ENCODE peak calls at places on chromosomes 13 and 19, in five cellular contexts. C is thoracic aorta, F is bronchial epithelial cell, E is endothelial cell of umbilical vein, G is cardiac muscle cell. D is an unnamed sample.

GRCh38 chr13:30806784-30807183 is 71.4 kb downstream of the ALOX5AP start:
- DNase-seq in C (no peak), F (peak; percentile 81), E (peak; percentile 72), G (peak; percentile 28), D (peak; percentile 51)

GRCh38 chr13:30819136-30819875 is 84.0 kb downstream of the ALOX5AP start:
- DNase-seq in C (no peak), F (no peak), E (no peak), G (no peak), D (no peak)

GRCh38 chr13:73215807-73216206 is 157.0 kb downstream of the KLF5 start:
- DNase-seq in C (no peak), F (no peak), E (no peak), G (no peak), D (peak; percentile 76)

GRCh38 chr19:18306903-18307681 is 15.8 kb downstream of the LSM4 start:
- DNase-seq in C (no peak), F (no peak), E (no peak), G (no peak), D (no peak)

GRCh38 chr19:28494466-28494865 is 718.5 kb downstream of the UQCRFS1 start:
- DNase-seq in C (no peak), F (no peak), E (no peak), G (no peak), D (no peak)

GRCh38 chr13:44576396-44577235 is 486 bp upstream of the TSC22D1 start:
- DNase-seq in C (peak; percentile 24), F (no peak), E (no peak), G (peak; percentile 52), D (no peak)

GRCh38 chr19:46890423-46891170 is 29.8 kb downstream of the ARHGAP35 start:
- DNase-seq in C (no peak), F (peak; percentile 62), E (no peak), G (no peak), D (peak; percentile 60)

GRCh38 chr13:56189978-56190377 is 950.7 kb upstream of the PRR20A start:
- DNase-seq in C (no peak), F (no peak), E (no peak), G (no peak), D (no peak)

GRCh38 chr19:41701401-41702075 is 6.9 kb upstream of the CEACAM5 start:
- DNase-seq in C (no peak), F (no peak), E (no peak), G (no peak), D (no peak)

GRCh38 chr13:102295316-102296048 is 106.4 kb downstream of the FGF14 start:
- DNase-seq in C (no peak), F (no peak), E (no peak), G (no peak), D (no peak)

GRCh38 chr19:31352782-31353651 is 3.8 kb upstream of the TSHZ3 start:
- DNase-seq in C (no peak), F (no peak), E (no peak), G (no peak), D (no peak)

GRCh38 chr19:34217952-34218817 is 36.2 kb upstream of the GARRE1 start:
- DNase-seq in C (no peak), F (peak; percentile 91), E (peak; percentile 58), G (no peak), D (peak; percentile 89)

GRCh38 chr13:36142735-36143134 is 11.6 kb upstream of the DCLK1 start:
- DNase-seq in C (no peak), F (no peak), E (no peak), G (no peak), D (no peak)

GRCh38 chr13:32790731-32791130 is 204.5 kb downstream of the PDS5B start:
- DNase-seq in C (no peak), F (no peak), E (no peak), G (no peak), D (no peak)

GRCh38 chr13:39821977-39822376 is 166.5 kb downstream of the COG6 start:
- DNase-seq in C (no peak), F (no peak), E (no peak), G (no peak), D (no peak)

GRCh38 chr13:25177636-25178035 is 5.5 kb upstream of the AMER2 start:
- DNase-seq in C (no peak), F (no peak), E (no peak), G (no peak), D (no peak)

GRCh38 chr19:47226426-47227346 is 4.3 kb downstream of the BBC3 start:
- DNase-seq in C (peak; percentile 39), F (no peak), E (peak; percentile 54), G (peak; percentile 32), D (peak; percentile 50)

GRCh38 chr13:27283906-27284523 is 13.4 kb downstream of the RASL11A start:
- DNase-seq in C (no peak), F (no peak), E (peak; percentile 26), G (no peak), D (no peak)

GRCh38 chr19:50324331-50324730 is 4.8 kb downstream of the KCNC3 start:
- DNase-seq in C (no peak), F (peak; percentile 27), E (no peak), G (no peak), D (no peak)

GRCh38 chr19:50327013-50327412 is 2.2 kb downstream of the KCNC3 start:
- DNase-seq in C (no peak), F (no peak), E (no peak), G (no peak), D (no peak)

GRCh38 chr19:50325310-50326100 is 3.7 kb downstream of the KCNC3 start:
- DNase-seq in C (no peak), F (no peak), E (peak; percentile 60), G (peak; percentile 96), D (peak; percentile 33)

GRCh38 chr19:50327461-50328256 is 1.5 kb downstream of the KCNC3 start:
- DNase-seq in C (no peak), F (no peak), E (no peak), G (no peak), D (no peak)

DNA sequence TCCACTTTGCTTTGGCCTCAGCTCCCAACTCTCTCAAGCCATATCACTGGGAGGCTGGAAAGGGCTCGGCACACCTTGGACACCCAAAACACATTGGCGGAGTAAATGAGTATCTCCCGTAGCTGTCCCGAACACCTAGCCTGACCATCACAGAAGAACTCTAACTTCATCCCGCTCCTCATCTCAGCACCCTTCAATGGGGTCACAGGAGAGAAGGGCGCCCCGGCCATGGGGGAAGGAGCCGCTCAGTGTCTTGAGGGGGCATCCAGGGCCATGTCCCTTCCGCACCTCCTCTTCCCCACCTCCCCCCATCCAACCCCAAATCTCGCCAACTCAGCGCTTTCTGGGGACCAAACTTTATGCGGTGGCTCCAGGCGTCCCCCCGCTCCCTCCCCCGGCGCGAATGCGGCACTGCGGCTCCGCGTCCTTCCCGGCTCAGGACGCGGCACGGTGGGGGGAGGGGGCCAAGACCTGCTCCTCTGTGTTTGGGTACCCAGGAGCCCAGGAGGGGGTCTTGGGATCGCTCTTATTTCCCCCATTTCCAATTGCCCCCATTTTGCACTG is 3.0 kb downstream of the KCNC3 start:
- DNase-seq in C (no peak), F (no peak), E (no peak), G (no peak), D (no peak)
- H3K27me3 ChIP-seq in C (peaks cover 15% of the 10 kb centered on the region), F (peaks cover 20% of the 10 kb centered on the region), E (peaks cover 21% of the 10 kb centered on the region), G (no peaks in the 10 kb centered on the region), D (peaks cover 28% of the 10 kb centered on the region)

GRCh38 chr13:94061316-94061715 is 418.2 kb downstream of the DCT start:
- DNase-seq in C (no peak), F (no peak), E (no peak), G (no peak), D (no peak)

GRCh38 chr13:94063096-94063495 is 416.4 kb downstream of the DCT start:
- DNase-seq in C (no peak), F (no peak), E (no peak), G (no peak), D (no peak)

GRCh38 chr13:94056362-94056990 is 423.0 kb downstream of the DCT start:
- DNase-seq in C (no peak), F (no peak), E (no peak), G (no peak), D (no peak)

GRCh38 chr13:94057618-94058017 is 421.9 kb downstream of the DCT start:
- DNase-seq in C (no peak), F (no peak), E (no peak), G (no peak), D (no peak)

DNA sequence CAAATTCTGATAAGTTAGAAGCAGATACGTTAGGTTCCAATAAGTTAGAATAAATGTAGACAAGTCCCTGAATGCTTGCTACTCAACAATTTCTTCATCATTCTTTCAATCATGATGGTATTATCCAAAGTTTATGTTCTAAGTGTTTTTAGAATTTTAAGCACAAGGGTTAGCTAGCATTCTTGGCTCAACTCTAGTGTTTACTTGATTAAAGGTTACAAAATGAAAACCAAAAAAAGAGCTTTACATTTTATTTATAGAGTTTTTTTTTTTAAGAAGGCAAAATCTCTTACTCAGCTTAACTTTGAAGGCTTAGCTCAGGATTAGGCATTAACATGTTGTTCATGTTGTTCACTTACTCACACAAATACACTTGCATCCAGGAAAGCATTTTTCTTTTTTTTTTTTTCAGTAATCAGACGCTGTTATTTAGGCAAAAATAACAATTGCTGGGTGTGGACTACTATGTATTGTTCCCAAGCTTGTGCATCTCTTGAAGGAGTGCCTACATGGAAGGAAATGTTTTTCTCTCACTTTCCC is 420.6 kb downstream of the DCT start:
- DNase-seq in C (no peak), F (no peak), E (no peak), G (no peak), D (no peak)
- TF ChIP-seq CTCF in C (no peak), F (no peak), E (no peak), G (no peak), D (no peak)

GRCh38 chr13:26247608-26248007 is 6.3 kb upstream of the CDK8 start:
- DNase-seq in C (no peak), F (no peak), E (no peak), G (peak; percentile 26), D (no peak)

GRCh38 chr13:26253262-26253786 is 605 bp upstream of the CDK8 start:
- DNase-seq in C (no peak), F (no peak), E (no peak), G (no peak), D (no peak)

GRCh38 chr13:26247011-26247410 is 6.9 kb upstream of the CDK8 start:
- DNase-seq in C (no peak), F (no peak), E (no peak), G (no peak), D (no peak)

GRCh38 chr13:26246154-26246553 is 7.8 kb upstream of the CDK8 start:
- DNase-seq in C (no peak), F (no peak), E (no peak), G (no peak), D (no peak)

DNA sequence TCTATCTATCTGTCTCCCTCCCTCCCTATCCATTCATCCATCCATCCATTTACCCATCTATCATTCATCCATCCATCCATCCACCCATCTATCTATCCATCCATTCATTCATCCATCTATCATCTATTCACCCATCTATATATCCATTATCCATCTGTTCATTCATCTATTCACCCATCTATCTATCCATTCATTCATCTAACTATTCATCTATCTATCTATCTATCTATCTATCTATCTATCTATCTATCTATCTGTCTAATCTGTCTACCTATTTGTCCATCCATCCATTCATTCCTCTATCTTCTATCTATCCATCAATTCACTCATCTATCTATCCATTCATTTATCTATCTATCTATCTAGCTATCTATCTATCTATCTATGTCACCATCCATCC is 4.4 kb upstream of the CDK8 start:
- DNase-seq in C (no peak), F (no peak), E (no peak), G (no peak), D (no peak)
- H3K4me3 ChIP-seq in C (no peak overlapping the region), F (no peak overlapping the region), E (no peak overlapping the region), G (no peak overlapping the region), D (no peak overlapping the region)

DNA sequence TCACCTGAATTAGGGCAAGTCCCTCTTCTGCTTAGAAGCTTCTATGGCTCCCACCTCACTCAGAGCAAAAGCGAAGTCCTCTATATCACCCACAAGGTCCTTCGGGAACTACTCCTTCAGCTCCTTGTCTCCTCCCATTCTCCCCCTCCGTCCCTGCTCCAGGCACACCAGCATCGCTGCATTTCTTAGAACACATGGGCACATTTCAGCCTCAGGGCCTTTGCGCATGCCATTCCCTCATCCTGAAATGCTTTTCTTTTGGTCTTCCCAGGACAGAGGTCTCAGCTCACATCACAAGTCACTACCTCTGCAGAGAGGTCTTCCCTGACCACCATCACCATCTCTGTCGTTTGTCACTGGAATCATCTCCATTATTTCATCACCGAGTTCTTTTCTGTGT is 4.0 kb downstream of the S1PR5 start:
- DNase-seq in C (no peak), F (no peak), E (no peak), G (no peak), D (no peak)
- H3K27me3 ChIP-seq in C (peaks cover 5% of the 10 kb centered on the region), F (no peaks in the 10 kb centered on the region), E (peaks cover 39% of the 10 kb centered on the region), G (peaks cover 62% of the 10 kb centered on the region), D (no peaks in the 10 kb centered on the region)

D was measured in mammary epithelial cell.